ENCODE peak calls at places on chromosome 3, in five cellular contexts. C is astrocyte, H is GM23338, A is psoas muscle, G is heart left ventricle. D is an unnamed sample.

GRCh38 chr3:123841476-123842238 is 42.5 kb downstream of the MYLK start:
- DNase-seq in A (no peak), H (no peak), G (no peak), C (peak; percentile 83), D (no peak)

GRCh38 chr3:108342829-108343478 is 46.6 kb downstream of the HHLA2 start:
- DNase-seq in A (no peak), C (peak; percentile 83), H (no peak), G (no peak), D (no peak)

GRCh38 chr3:94076055-94076454 is 13.2 kb downstream of the NSUN3 start:
- DNase-seq in G (no peak), H (no peak), C (peak; percentile 67), A (no peak), D (no peak)

GRCh38 chr3:49133226-49133951 is 539 bp upstream of the LAMB2 start:
- DNase-seq in H (peak; percentile 94), A (peak; percentile 89), G (peak; percentile 92), C (peak; percentile 90), D (peak; percentile 67)

GRCh38 chr3:129756871-129757270 is 136.6 kb downstream of the TMCC1 start:
- DNase-seq in C (peak; percentile 52), A (no peak), H (no peak), G (no peak), D (no peak)

GRCh38 chr3:172595648-172596393 is 72.6 kb upstream of the TNFSF10 start:
- DNase-seq in A (no peak), G (no peak), H (peak; percentile 74), C (peak; percentile 23), D (no peak)

GRCh38 chr3:119681279-119681678 is 4.1 kb upstream of the COX17 start:
- DNase-seq in H (peak; percentile 53), A (no peak), C (peak; percentile 33), G (no peak), D (no peak)

GRCh38 chr3:32340639-32341365 is 50.9 kb upstream of the CMTM7 start:
- DNase-seq in H (no peak), G (no peak), C (no peak), A (no peak), D (no peak)

GRCh38 chr3:108127301-108127988 is 36.6 kb upstream of the CD47 start:
- DNase-seq in H (no peak), G (no peak), C (no peak), A (no peak), D (no peak)

GRCh38 chr3:173893066-173893465 is 495.5 kb downstream of the NLGN1 start:
- DNase-seq in C (peak; percentile 90), G (no peak), A (no peak), H (no peak), D (no peak)

GRCh38 chr3:46538803-46539442 is 27.2 kb downstream of the LRRC2 start:
- DNase-seq in A (peak; percentile 73), H (no peak), G (peak; percentile 61), C (peak; percentile 49), D (no peak)

GRCh38 chr3:154954750-154955149 is 125.4 kb upstream of the MME start:
- DNase-seq in C (no peak), A (no peak), G (no peak), H (peak; percentile 63), D (no peak)

GRCh38 chr3:14497321-14497720 is 42.8 kb downstream of the GRIP2 start:
- DNase-seq in H (peak; percentile 72), A (peak; percentile 39), G (no peak), C (no peak), D (no peak)

GRCh38 chr3:127616836-127617605 is 12.0 kb upstream of the PODXL2 start:
- DNase-seq in A (no peak), C (no peak), H (no peak), G (no peak), D (no peak)

GRCh38 chr3:48248095-48248863 is 7.4 kb downstream of the ZNF589 start:
- DNase-seq in A (no peak), H (no peak), C (no peak), G (no peak), D (no peak)

GRCh38 chr3:80334534-80334933 is 566.7 kb upstream of the ROBO1 start:
- DNase-seq in A (no peak), G (no peak), C (no peak), H (no peak), D (no peak)

GRCh38 chr3:22960326-22960984 is 242.7 kb upstream of the UBE2E2 start:
- DNase-seq in H (peak; percentile 68), G (peak; percentile 27), A (no peak), C (peak; percentile 3), D (no peak)

GRCh38 chr3:171248426-171249115 is 211.6 kb downstream of the TNIK start:
- DNase-seq in C (no peak), G (no peak), A (no peak), H (no peak), D (no peak)

GRCh38 chr3:107024481-107025153 is 352.6 kb upstream of the CCDC54 start:
- DNase-seq in H (no peak), G (no peak), C (no peak), A (peak; percentile 15), D (no peak)

GRCh38 chr3:45154641-45155147 is 8.5 kb upstream of the CDCP1 start:
- DNase-seq in G (no peak), H (no peak), A (no peak), C (peak; percentile 73), D (no peak)

GRCh38 chr3:189721873-189722665 is 90.9 kb downstream of the TP63 start:
- DNase-seq in G (no peak), C (no peak), H (no peak), A (no peak), D (no peak)

GRCh38 chr3:156816091-156816793 is 9.9 kb upstream of the LEKR1 start:
- DNase-seq in A (peak; percentile 65), H (peak; percentile 49), C (peak; percentile 65), G (peak; percentile 33), D (no peak)

GRCh38 chr3:158918008-158918407 is 116.2 kb downstream of the MFSD1 start:
- DNase-seq in C (peak; percentile 74), H (peak; percentile 82), G (no peak), A (no peak), D (peak; percentile 41)

GRCh38 chr3:159844801-159845261 is 143.8 kb upstream of the IL12A start:
- DNase-seq in A (no peak), C (peak; percentile 81), G (no peak), H (no peak), D (no peak)

GRCh38 chr3:107775958-107776357 is 253.2 kb downstream of the BBX start:
- DNase-seq in G (no peak), H (no peak), A (no peak), C (no peak), D (no peak)

GRCh38 chr3:175073209-175073905 is 214.2 kb downstream of the NAALADL2 start:
- DNase-seq in A (no peak), C (no peak), G (no peak), H (peak; percentile 3), D (no peak)

GRCh38 chr3:146110156-146110555 is 50.8 kb downstream of the PLOD2 start:
- DNase-seq in C (peak; percentile 79), H (no peak), G (no peak), A (no peak), D (no peak)

GRCh38 chr3:140406655-140407054 is 271.2 kb upstream of the TRIM42 start:
- DNase-seq in A (no peak), H (no peak), C (no peak), G (no peak), D (no peak)

GRCh38 chr3:125055913-125056705 is at the start of gene HEG1:
- DNase-seq in H (peak; percentile 89), G (peak; percentile 94), A (peak; percentile 94), C (peak; percentile 68), D (no peak)

GRCh38 chr3:176469694-176470205 is 727.5 kb downstream of the TBL1XR1 start:
- DNase-seq in C (peak; percentile 57), A (no peak), H (peak; percentile 25), G (no peak), D (peak; percentile 86)

GRCh38 chr3:12954891-12955650 is 113.7 kb upstream of the RPL32 start:
- DNase-seq in G (peak; percentile 85), C (no peak), H (no peak), A (peak; percentile 96), D (no peak)

GRCh38 chr3:8443829-8444791 is 57.5 kb upstream of the LMCD1 start:
- DNase-seq in G (peak; percentile 84), H (peak; percentile 90), A (peak; percentile 84), C (peak; percentile 99), D (peak; percentile 95)

GRCh38 chr3:15768421-15769255 is 29.1 kb downstream of the ANKRD28 start:
- DNase-seq in A (peak; percentile 48), H (no peak), C (peak; percentile 98), G (no peak), D (peak; percentile 92)

GRCh38 chr3:73255609-73256029 is 194.2 kb downstream of the EBLN2 start:
- DNase-seq in H (no peak), G (no peak), A (no peak), C (peak; percentile 93), D (peak; percentile 78)

GRCh38 chr3:155323063-155323666 is 29.7 kb upstream of the STRIT1 start:
- DNase-seq in H (peak; percentile 90), G (no peak), C (peak; percentile 49), A (no peak), D (no peak)

GRCh38 chr3:31295150-31295765 is 237.5 kb upstream of the STT3B start:
- DNase-seq in A (no peak), H (no peak), C (no peak), G (no peak), D (no peak)

DNA sequence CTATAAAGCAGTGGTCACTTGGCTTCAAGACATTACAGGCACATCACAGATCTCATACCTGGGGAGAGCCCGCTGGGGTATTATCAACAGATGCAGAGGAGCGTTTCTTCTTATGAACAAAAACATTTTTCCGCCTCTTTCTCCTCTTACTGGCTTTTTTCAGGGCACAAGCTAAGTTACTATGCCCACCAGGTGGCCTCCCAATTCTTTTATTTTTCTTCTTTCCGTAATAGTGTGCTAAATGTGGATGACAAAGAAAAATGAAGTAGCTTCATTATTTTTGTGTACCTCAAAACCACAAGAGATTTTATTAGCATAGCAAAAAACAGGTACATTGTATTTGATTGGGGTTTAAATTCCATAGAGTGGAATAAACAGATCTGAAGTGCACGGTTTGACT is 10.1 kb upstream of the STIMATE start:
- DNase-seq in A (no peak), C (no peak), H (peak; percentile 16), G (no peak), D (no peak)
- TF ChIP-seq CTCF in A (no peak), C (no peak), H (peak; percentile 26), G (no peak), D (peak; percentile 14)

GRCh38 chr3:42685891-42686820 is 819 bp downstream of the KLHL40 start:
- DNase-seq in A (peak; percentile 62), G (no peak), H (no peak), C (no peak), D (no peak)
- H3K4me3 ChIP-seq in A (peak overlapping the region; percentile 71), G (peak overlapping the region; percentile 28), H (no peak overlapping the region), C (peak overlapping the region; percentile 44), D (no peak overlapping the region)

GRCh38 chr3:10723991-10724390 is 92.0 kb upstream of the SLC6A11 start:
- DNase-seq in G (no peak), A (no peak), H (no peak), C (no peak), D (no peak)
- TF ChIP-seq CTCF in G (no peak), A (no peak), H (no peak), C (no peak), D (no peak)

DNA sequence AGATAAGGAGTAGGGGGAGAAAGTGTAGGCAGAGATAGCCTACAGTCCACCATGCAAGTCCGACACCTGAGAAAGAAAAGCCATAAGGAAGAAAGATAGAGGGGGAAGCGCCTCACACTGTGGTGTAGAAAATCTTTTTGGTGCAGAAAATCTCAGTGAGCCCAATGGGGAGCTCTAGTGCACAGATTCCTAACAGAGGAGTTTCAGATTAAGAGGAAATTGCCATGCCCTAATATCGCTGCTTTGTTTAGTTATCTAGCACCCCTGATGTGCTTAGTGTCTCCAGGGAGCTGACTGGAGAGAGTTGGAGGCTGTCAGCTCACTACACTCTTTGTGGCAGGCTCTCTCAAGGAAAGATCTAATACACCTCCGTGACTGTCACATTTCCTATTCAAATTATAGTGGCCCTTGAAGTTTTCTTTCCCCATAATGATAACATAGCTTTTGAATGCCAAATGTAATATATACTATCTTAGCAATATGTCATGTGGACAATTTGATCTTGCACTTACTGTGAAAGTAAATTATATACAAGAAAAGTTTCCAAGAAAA is 33.7 kb downstream of the CGGBP1 start:
- DNase-seq in C (no peak), H (no peak), A (no peak), G (no peak), D (no peak)
- H3K4me3 ChIP-seq in C (no peak overlapping the region), H (no peak overlapping the region), A (no peak overlapping the region), G (no peak overlapping the region), D (no peak overlapping the region)